ENCODE peak calls at places on chromosomes 6 and 20, in four cellular contexts. C is D341Med; Q is cardiac fibroblast; H is stimulated activated CD4-positive, alpha-beta T cell treated with anti-CD3 and anti-CD28 coated beads, Interleukin-12 subunit alpha, Interleukin-12 subunit beta, amount 100 ng/mL, for 48 hours. J is an unnamed sample.

GRCh38 chr6:165599596-165600487 is 63.2 kb downstream of the PDE10A start:
- DNase-seq in C (no peak), Q (no peak), H (no peak), J (no peak)

GRCh38 chr20:37920270-37920669 is 17.3 kb downstream of the VSTM2L start:
- DNase-seq in C (no peak), Q (no peak), H (no peak), J (no peak)

GRCh38 chr6:154916857-154917256 is 78.3 kb upstream of the TIAM2 start:
- DNase-seq in C (no peak), Q (no peak), H (no peak), J (no peak)

GRCh38 chr20:40279390-40279789 is 409.6 kb downstream of the MAFB start:
- DNase-seq in C (no peak), Q (peak; percentile 87), H (no peak), J (no peak)

GRCh38 chr6:126632271-126632670 is 292.4 kb downstream of the CENPW start:
- DNase-seq in C (no peak), Q (no peak), H (no peak), J (no peak)

GRCh38 chr20:63652192-63652980 is 838 bp downstream of the STMN3 start:
- DNase-seq in C (peak; percentile 91), Q (peak; percentile 53), H (no peak), J (peak; percentile 88)

GRCh38 chr6:4668271-4669179 is 107.7 kb upstream of the CDYL start:
- DNase-seq in C (no peak), Q (no peak), H (no peak), J (no peak)

GRCh38 chr6:52514514-52514913 is 62.3 kb downstream of the TRAM2 start:
- DNase-seq in C (no peak), Q (peak; percentile 90), H (no peak), J (no peak)

GRCh38 chr6:55941713-55942112 is 66.3 kb upstream of the BMP5 start:
- DNase-seq in C (no peak), Q (peak; percentile 10), H (no peak), J (no peak)

GRCh38 chr6:148329568-148330299 is 12.9 kb upstream of the SASH1 start:
- DNase-seq in C (no peak), Q (peak; percentile 91), H (no peak), J (no peak)

GRCh38 chr6:137095651-137096238 is 51.0 kb upstream of the IL20RA start:
- DNase-seq in C (no peak), Q (no peak), H (no peak), J (no peak)

GRCh38 chr6:19855510-19855909 is 18.3 kb downstream of the ID4 start:
- DNase-seq in C (no peak), Q (no peak), H (no peak), J (no peak)

GRCh38 chr6:167013067-167013466 is 13.9 kb downstream of the CEP43 start:
- DNase-seq in C (no peak), Q (no peak), H (no peak), J (no peak)

GRCh38 chr6:164826831-164827468 is 482.5 kb downstream of the C6orf118 start:
- DNase-seq in C (no peak), Q (no peak), H (no peak), J (no peak)

GRCh38 chr20:59835448-59836395 is 97.7 kb downstream of the SYCP2 start:
- DNase-seq in C (no peak), Q (peak; percentile 50), H (no peak), J (no peak)

GRCh38 chr6:144896296-144896695 is 611.2 kb downstream of the UTRN start:
- DNase-seq in C (no peak), Q (no peak), H (no peak), J (no peak)

J was measured in glutamatergic neuron.